ENCODE peak calls at places on chromosomes 1 and 21, in four cellular contexts. One of them, this sample, is unnamed.

GRCh38 chr1:35885961-35886558 is 3.1 kb downstream of the AGO1 start:
- DNase-seq in pancreas: no peak
- DNase-seq in right cardiac atrium: no peak
- DNase-seq in breast epithelium: no peak
- DNase-seq in this sample: no peak

GRCh38 chr1:220706921-220707559 is 16.9 kb downstream of the C1orf115 start:
- DNase-seq in pancreas: no peak
- DNase-seq in right cardiac atrium: no peak
- DNase-seq in breast epithelium: no peak
- DNase-seq in this sample: no peak

GRCh38 chr1:28449904-28450303 is 55.9 kb upstream of the RCC1 start:
- DNase-seq in pancreas: no peak
- DNase-seq in right cardiac atrium: no peak
- DNase-seq in breast epithelium: no peak
- DNase-seq in this sample: no peak

GRCh38 chr1:58782308-58783089 is 1.3 kb downstream of the JUN start:
- DNase-seq in pancreas: peak; percentile 74
- DNase-seq in right cardiac atrium: peak; percentile 83
- DNase-seq in breast epithelium: peak; percentile 56
- DNase-seq in this sample: peak; percentile 64

GRCh38 chr21:41642399-41642798 is 124.5 kb downstream of the RIPK4 start:
- DNase-seq in pancreas: no peak
- DNase-seq in right cardiac atrium: no peak
- DNase-seq in breast epithelium: no peak
- DNase-seq in this sample: no peak

GRCh38 chr1:53722025-53722424 is 16.9 kb downstream of the GLIS1 start:
- DNase-seq in pancreas: no peak
- DNase-seq in right cardiac atrium: no peak
- DNase-seq in breast epithelium: no peak
- DNase-seq in this sample: no peak

GRCh38 chr21:42537106-42537742 is 23.6 kb downstream of the SLC37A1 start:
- DNase-seq in pancreas: no peak
- DNase-seq in right cardiac atrium: no peak
- DNase-seq in breast epithelium: peak; percentile 15
- DNase-seq in this sample: no peak

GRCh38 chr1:182173791-182174190 is 112.3 kb upstream of the ZNF648 start:
- DNase-seq in pancreas: no peak
- DNase-seq in right cardiac atrium: no peak
- DNase-seq in breast epithelium: no peak
- DNase-seq in this sample: no peak

GRCh38 chr1:6126028-6126427 is 54.1 kb downstream of the CHD5 start:
- DNase-seq in pancreas: no peak
- DNase-seq in right cardiac atrium: peak; percentile 30
- DNase-seq in breast epithelium: no peak
- DNase-seq in this sample: no peak

GRCh38 chr1:42966688-42967609 is 8.3 kb upstream of the SLC2A1 start:
- DNase-seq in pancreas: peak; percentile 52
- DNase-seq in right cardiac atrium: no peak
- DNase-seq in breast epithelium: peak; percentile 73
- DNase-seq in this sample: no peak

GRCh38 chr1:170805957-170806662 is 129.2 kb upstream of the MROH9 start:
- DNase-seq in pancreas: peak; percentile 16
- DNase-seq in right cardiac atrium: peak; percentile 59
- DNase-seq in breast epithelium: no peak
- DNase-seq in this sample: no peak

GRCh38 chr1:64675718-64676345 is 69.0 kb upstream of the RAVER2 start:
- DNase-seq in pancreas: no peak
- DNase-seq in right cardiac atrium: no peak
- DNase-seq in breast epithelium: no peak
- DNase-seq in this sample: no peak

GRCh38 chr1:101037316-101037715 is 11.7 kb upstream of the DPH5 start:
- DNase-seq in pancreas: no peak
- DNase-seq in right cardiac atrium: no peak
- DNase-seq in breast epithelium: no peak
- DNase-seq in this sample: no peak

GRCh38 chr1:203644661-203645510 is 18.3 kb downstream of the ATP2B4 start:
- DNase-seq in pancreas: no peak
- DNase-seq in right cardiac atrium: no peak
- DNase-seq in breast epithelium: no peak
- DNase-seq in this sample: no peak

GRCh38 chr1:27166929-27167328 is 12.0 kb upstream of the SLC9A1 start:
- DNase-seq in pancreas: no peak
- DNase-seq in right cardiac atrium: no peak
- DNase-seq in breast epithelium: no peak
- DNase-seq in this sample: no peak

GRCh38 chr1:8155528-8156186 is 129.5 kb upstream of the ERRFI1 start:
- DNase-seq in pancreas: no peak
- DNase-seq in right cardiac atrium: no peak
- DNase-seq in breast epithelium: no peak
- DNase-seq in this sample: no peak

GRCh38 chr1:34887593-34887992 is 28.0 kb upstream of the SMIM12 start:
- DNase-seq in pancreas: no peak
- DNase-seq in right cardiac atrium: no peak
- DNase-seq in breast epithelium: no peak
- DNase-seq in this sample: no peak

GRCh38 chr1:244316407-244316806 is 135.3 kb downstream of the ADSS2 start:
- DNase-seq in pancreas: no peak
- DNase-seq in right cardiac atrium: no peak
- DNase-seq in breast epithelium: no peak
- DNase-seq in this sample: no peak

GRCh38 chr1:36343651-36344394 is 20.4 kb upstream of the EVA1B start:
- DNase-seq in pancreas: no peak
- DNase-seq in right cardiac atrium: no peak
- DNase-seq in breast epithelium: no peak
- DNase-seq in this sample: no peak

GRCh38 chr1:185280589-185280988 is 36.5 kb downstream of the IVNS1ABP start:
- DNase-seq in pancreas: peak; percentile 19
- DNase-seq in right cardiac atrium: no peak
- DNase-seq in breast epithelium: no peak
- DNase-seq in this sample: no peak

GRCh38 chr21:25528511-25528910 is 78.8 kb downstream of the MRPL39 start:
- DNase-seq in pancreas: no peak
- DNase-seq in right cardiac atrium: no peak
- DNase-seq in breast epithelium: no peak
- DNase-seq in this sample: no peak

GRCh38 chr1:111739984-111740765 is 980 bp upstream of the INKA2 start:
- DNase-seq in pancreas: peak; percentile 67
- DNase-seq in right cardiac atrium: peak; percentile 91
- DNase-seq in breast epithelium: no peak
- DNase-seq in this sample: peak; percentile 30

GRCh38 chr1:37478890-37479254 is 4.5 kb downstream of the ZC3H12A start:
- DNase-seq in pancreas: no peak
- DNase-seq in right cardiac atrium: no peak
- DNase-seq in breast epithelium: no peak
- DNase-seq in this sample: no peak

GRCh38 chr1:24900486-24900849 is 29.6 kb downstream of the RUNX3 start:
- DNase-seq in pancreas: no peak
- DNase-seq in right cardiac atrium: no peak
- DNase-seq in breast epithelium: no peak
- DNase-seq in this sample: no peak

GRCh38 chr1:61050541-61051454 is 31.6 kb upstream of the NFIA start:
- DNase-seq in pancreas: peak; percentile 69
- DNase-seq in right cardiac atrium: peak; percentile 91
- DNase-seq in breast epithelium: no peak
- DNase-seq in this sample: peak; percentile 44

GRCh38 chr1:222387020-222387816 is 160.7 kb downstream of the HHIPL2 start:
- DNase-seq in pancreas: no peak
- DNase-seq in right cardiac atrium: no peak
- DNase-seq in breast epithelium: no peak
- DNase-seq in this sample: no peak

GRCh38 chr1:178241057-178241456 is 147.2 kb downstream of the RASAL2 start:
- DNase-seq in pancreas: no peak
- DNase-seq in right cardiac atrium: no peak
- DNase-seq in breast epithelium: no peak
- DNase-seq in this sample: no peak

GRCh38 chr1:214989341-214989740 is 93.2 kb upstream of the KCNK2 start:
- DNase-seq in pancreas: no peak
- DNase-seq in right cardiac atrium: no peak
- DNase-seq in breast epithelium: no peak
- DNase-seq in this sample: no peak

GRCh38 chr1:110594466-110595076 is 11.6 kb downstream of the KCNA2 start:
- DNase-seq in pancreas: no peak
- DNase-seq in right cardiac atrium: no peak
- DNase-seq in breast epithelium: no peak
- DNase-seq in this sample: peak; percentile 74

GRCh38 chr1:1487701-1488100 is 16.1 kb downstream of the ATAD3B start:
- DNase-seq in pancreas: no peak
- DNase-seq in right cardiac atrium: no peak
- DNase-seq in breast epithelium: no peak
- DNase-seq in this sample: no peak

GRCh38 chr1:1483714-1484113 is 12.1 kb downstream of the ATAD3B start:
- DNase-seq in pancreas: no peak
- DNase-seq in right cardiac atrium: no peak
- DNase-seq in breast epithelium: no peak
- DNase-seq in this sample: no peak

GRCh38 chr1:1477206-1477605 is 5.6 kb downstream of the ATAD3B start:
- DNase-seq in pancreas: no peak
- DNase-seq in right cardiac atrium: no peak
- DNase-seq in breast epithelium: no peak
- DNase-seq in this sample: no peak

GRCh38 chr1:1479547-1480483 is 8.2 kb downstream of the ATAD3B start:
- DNase-seq in pancreas: no peak
- DNase-seq in right cardiac atrium: no peak
- DNase-seq in breast epithelium: no peak
- DNase-seq in this sample: no peak

GRCh38 chr1:1482856-1483255 is 11.3 kb downstream of the ATAD3B start:
- DNase-seq in pancreas: no peak
- DNase-seq in right cardiac atrium: no peak
- DNase-seq in breast epithelium: no peak
- DNase-seq in this sample: no peak
- H3K27ac ChIP-seq in pancreas: no peak overlapping the region
- H3K27ac ChIP-seq in right cardiac atrium: no peak overlapping the region
- H3K27ac ChIP-seq in breast epithelium: no peak overlapping the region
- H3K27ac ChIP-seq in this sample: no peak overlapping the region

GRCh38 chr21:34037446-34037845 is 35.9 kb upstream of the MRPS6 start:
- DNase-seq in pancreas: no peak
- DNase-seq in right cardiac atrium: no peak
- DNase-seq in breast epithelium: no peak
- DNase-seq in this sample: no peak
- H3K27ac ChIP-seq in pancreas: no peak overlapping the region
- H3K27ac ChIP-seq in right cardiac atrium: no peak overlapping the region
- H3K27ac ChIP-seq in breast epithelium: no peak overlapping the region
- H3K27ac ChIP-seq in this sample: no peak overlapping the region

GRCh38 chr1:2053217-2053616 is 3.0 kb downstream of the PRKCZ start:
- DNase-seq in pancreas: no peak
- DNase-seq in right cardiac atrium: peak; percentile 21
- DNase-seq in breast epithelium: no peak
- DNase-seq in this sample: no peak

GRCh38 chr1:2054560-2054959 is 4.3 kb downstream of the PRKCZ start:
- DNase-seq in pancreas: no peak
- DNase-seq in right cardiac atrium: peak; percentile 54
- DNase-seq in breast epithelium: no peak
- DNase-seq in this sample: no peak

GRCh38 chr1:2052096-2052569 is 1.9 kb downstream of the PRKCZ start:
- DNase-seq in pancreas: no peak
- DNase-seq in right cardiac atrium: no peak
- DNase-seq in breast epithelium: no peak
- DNase-seq in this sample: no peak

GRCh38 chr1:2052756-2053155 is 2.5 kb downstream of the PRKCZ start:
- DNase-seq in pancreas: no peak
- DNase-seq in right cardiac atrium: peak; percentile 21
- DNase-seq in breast epithelium: no peak
- DNase-seq in this sample: no peak

DNA sequence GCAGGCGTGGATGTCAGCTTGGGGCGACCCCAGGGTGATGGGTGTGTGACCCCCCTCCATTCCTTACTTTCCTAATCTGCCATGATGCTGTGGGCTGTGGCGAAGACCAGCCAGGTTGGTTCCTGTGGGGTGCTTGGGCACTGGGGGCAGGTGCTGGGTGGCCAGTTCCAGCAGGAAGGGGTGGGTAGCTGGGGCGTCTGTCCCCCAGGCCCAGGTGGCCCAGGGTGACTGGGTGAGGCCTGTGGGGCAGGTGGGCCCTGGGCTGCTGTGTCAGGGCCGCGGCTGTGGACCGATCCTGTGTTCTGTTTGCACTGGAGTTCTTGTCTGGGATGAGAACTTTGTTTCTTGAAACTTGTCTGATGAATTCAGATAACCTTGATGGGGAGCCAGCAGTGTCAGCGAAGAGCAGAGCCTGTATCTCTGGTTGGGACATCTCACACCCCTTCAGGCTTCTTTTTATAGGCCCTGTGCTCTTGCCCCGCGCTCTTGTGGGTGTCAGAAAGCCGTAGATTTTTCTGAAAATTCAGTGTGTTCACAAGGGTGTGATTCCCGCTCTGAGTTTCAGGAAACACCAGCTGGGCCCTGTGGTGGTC is 3.7 kb downstream of the PRKCZ start:
- DNase-seq in pancreas: no peak
- DNase-seq in right cardiac atrium: peak; percentile 43
- DNase-seq in breast epithelium: no peak
- DNase-seq in this sample: no peak
- H3K27ac ChIP-seq in pancreas: no peak overlapping the region
- H3K27ac ChIP-seq in right cardiac atrium: peak overlapping the region; percentile 34
- H3K27ac ChIP-seq in breast epithelium: no peak overlapping the region
- H3K27ac ChIP-seq in this sample: no peak overlapping the region

GRCh38 chr1:41496080-41497055 is 11.9 kb upstream of the EDN2 start:
- DNase-seq in pancreas: peak; percentile 84
- DNase-seq in right cardiac atrium: peak; percentile 95
- DNase-seq in breast epithelium: peak; percentile 87
- DNase-seq in this sample: no peak
- H3K27ac ChIP-seq in pancreas: peak overlapping the region; percentile 62
- H3K27ac ChIP-seq in right cardiac atrium: peak overlapping the region; percentile 87
- H3K27ac ChIP-seq in breast epithelium: peak overlapping the region; percentile 76
- H3K27ac ChIP-seq in this sample: no peak overlapping the region

GRCh38 chr1:68128820-68129219 is 78.4 kb upstream of the DIRAS3 start:
- DNase-seq in pancreas: no peak
- DNase-seq in right cardiac atrium: peak; percentile 27
- DNase-seq in breast epithelium: no peak
- DNase-seq in this sample: no peak

GRCh38 chr1:68131261-68131660 is 80.8 kb upstream of the DIRAS3 start:
- DNase-seq in pancreas: no peak
- DNase-seq in right cardiac atrium: no peak
- DNase-seq in breast epithelium: no peak
- DNase-seq in this sample: no peak

GRCh38 chr1:68132426-68133130 is 82.2 kb upstream of the DIRAS3 start:
- DNase-seq in pancreas: no peak
- DNase-seq in right cardiac atrium: no peak
- DNase-seq in breast epithelium: no peak
- DNase-seq in this sample: no peak

DNA sequence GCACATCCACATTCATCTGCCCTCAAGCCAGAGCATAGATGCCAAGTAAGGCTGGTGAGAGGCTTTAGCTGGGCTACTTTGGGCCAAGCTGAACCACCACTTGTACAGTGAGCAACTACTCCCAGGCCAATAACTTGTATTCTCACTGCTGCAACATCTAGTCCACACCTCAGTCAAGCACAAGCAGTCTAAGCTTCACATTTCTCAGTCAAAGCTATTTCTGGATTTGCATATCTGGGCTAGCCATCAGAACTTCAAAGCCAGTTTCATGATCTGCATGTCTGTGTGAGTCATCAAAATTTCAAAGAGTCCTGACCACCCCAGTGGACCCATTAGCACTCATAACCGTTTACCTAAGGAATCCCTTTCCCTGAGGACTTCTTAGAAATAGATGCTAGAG is 77.7 kb upstream of the DIRAS3 start:
- DNase-seq in pancreas: no peak
- DNase-seq in right cardiac atrium: no peak
- DNase-seq in breast epithelium: no peak
- DNase-seq in this sample: no peak
- H3K27ac ChIP-seq in pancreas: no peak overlapping the region
- H3K27ac ChIP-seq in right cardiac atrium: peak overlapping the region; percentile 54
- H3K27ac ChIP-seq in breast epithelium: no peak overlapping the region
- H3K27ac ChIP-seq in this sample: no peak overlapping the region